ENCODE peak calls at places on chromosomes 5 and 9, in five cellular contexts. F is Calu3, C is GM12878, H is mucosa of gallbladder, B is NCI-H1092. Q is an unnamed sample.

GRCh38 chr5:137923856-137924255 is 34.6 kb downstream of the PKD2L2 start:
- DNase-seq in H (no peak), F (no peak), C (no peak), B (no peak), Q (no peak)

GRCh38 chr9:98856982-98857381 is 49.5 kb downstream of the GALNT12 start:
- DNase-seq in B (no peak), F (no peak), C (no peak), H (no peak), Q (no peak)

GRCh38 chr5:34677428-34677827 is 21.3 kb downstream of the RAI14 start:
- DNase-seq in B (no peak), C (no peak), H (no peak), F (no peak), Q (no peak)

GRCh38 chr5:173289372-173289771 is 38.8 kb downstream of the STC2 start:
- DNase-seq in C (no peak), F (no peak), B (no peak), H (no peak), Q (no peak)

GRCh38 chr5:6279607-6280006 is 98.7 kb downstream of the MED10 start:
- DNase-seq in H (no peak), C (no peak), F (no peak), B (no peak), Q (no peak)

GRCh38 chr5:56070795-56071539 is 76.2 kb upstream of the IL6ST start:
- DNase-seq in B (no peak), H (no peak), F (no peak), C (no peak), Q (no peak)

GRCh38 chr9:9612755-9613154 is 1000.0 kb downstream of the PTPRD start:
- DNase-seq in B (no peak), C (no peak), F (no peak), H (no peak), Q (no peak)

GRCh38 chr9:137300607-137301085 is 1.4 kb downstream of the NRARP start:
- DNase-seq in H (no peak), B (no peak), C (no peak), F (no peak), Q (no peak)

GRCh38 chr5:6408260-6408596 is 29.9 kb upstream of the MED10 start:
- DNase-seq in F (no peak), C (no peak), B (no peak), H (no peak), Q (no peak)

GRCh38 chr9:17422994-17423680 is 155.7 kb upstream of the SH3GL2 start:
- DNase-seq in C (no peak), F (no peak), H (no peak), B (peak), Q (no peak)

GRCh38 chr5:945691-946541 is 53.2 kb downstream of the TRIP13 start:
- DNase-seq in B (peak), H (no peak), F (no peak), C (no peak), Q (peak)

GRCh38 chr5:119445544-119445943 is 6.8 kb upstream of the HSD17B4 start:
- DNase-seq in C (no peak), F (no peak), H (no peak), B (no peak), Q (no peak)